ENCODE peak calls at places on chromosome 4, in four cellular contexts. One of them, this sample, is unnamed.

GRCh38 chr4:110120506-110120905 is 77.9 kb downstream of the ELOVL6 start:
- DNase-seq in transverse colon: no peak
- DNase-seq in K562: no peak
- DNase-seq in HCT116: no peak
- DNase-seq in this sample: no peak

GRCh38 chr4:118749347-118749988 is 64.3 kb downstream of the METTL14 start:
- DNase-seq in transverse colon: no peak
- DNase-seq in K562: no peak
- DNase-seq in HCT116: no peak
- DNase-seq in this sample: no peak

GRCh38 chr4:87151730-87152129 is 68.7 kb downstream of the KLHL8 start:
- DNase-seq in transverse colon: no peak
- DNase-seq in K562: no peak
- DNase-seq in HCT116: no peak
- DNase-seq in this sample: no peak

GRCh38 chr4:150033937-150034336 is 44.3 kb upstream of the DCLK2 start:
- DNase-seq in transverse colon: peak; percentile 53
- DNase-seq in K562: no peak
- DNase-seq in HCT116: no peak
- DNase-seq in this sample: no peak

GRCh38 chr4:57037982-57038604 is 59.4 kb downstream of the POLR2B start:
- DNase-seq in transverse colon: peak; percentile 67
- DNase-seq in K562: peak; percentile 71
- DNase-seq in HCT116: peak; percentile 23
- DNase-seq in this sample: peak; percentile 79

GRCh38 chr4:152460488-152460887 is 75.4 kb downstream of the FBXW7 start:
- DNase-seq in transverse colon: no peak
- DNase-seq in K562: no peak
- DNase-seq in HCT116: no peak
- DNase-seq in this sample: no peak

GRCh38 chr4:146514651-146515379 is 6.9 kb downstream of the SLC10A7 start:
- DNase-seq in transverse colon: no peak
- DNase-seq in K562: no peak
- DNase-seq in HCT116: no peak
- DNase-seq in this sample: no peak

GRCh38 chr4:122663814-122664610 is 43.1 kb upstream of the IL21 start:
- DNase-seq in transverse colon: no peak
- DNase-seq in K562: no peak
- DNase-seq in HCT116: no peak
- DNase-seq in this sample: no peak

GRCh38 chr4:185865901-185866328 is 53.9 kb upstream of the SORBS2 start:
- DNase-seq in transverse colon: peak; percentile 22
- DNase-seq in K562: no peak
- DNase-seq in HCT116: no peak
- DNase-seq in this sample: no peak

GRCh38 chr4:65028592-65028991 is 619.3 kb upstream of the TECRL start:
- DNase-seq in transverse colon: no peak
- DNase-seq in K562: no peak
- DNase-seq in HCT116: no peak
- DNase-seq in this sample: no peak

GRCh38 chr4:184991860-184992259 is 26.4 kb upstream of the HELT start:
- DNase-seq in transverse colon: no peak
- DNase-seq in K562: no peak
- DNase-seq in HCT116: no peak
- DNase-seq in this sample: no peak

GRCh38 chr4:41363384-41363981 is 106.8 kb downstream of the UCHL1 start:
- DNase-seq in transverse colon: no peak
- DNase-seq in K562: no peak
- DNase-seq in HCT116: no peak
- DNase-seq in this sample: peak; percentile 51

GRCh38 chr4:82561745-82562552 is at the start of gene TMEM150C:
- DNase-seq in transverse colon: peak; percentile 22
- DNase-seq in K562: no peak
- DNase-seq in HCT116: no peak
- DNase-seq in this sample: no peak

GRCh38 chr4:74311696-74312313 is 3.5 kb downstream of the EPGN start:
- DNase-seq in transverse colon: no peak
- DNase-seq in K562: no peak
- DNase-seq in HCT116: peak; percentile 62
- DNase-seq in this sample: no peak

GRCh38 chr4:64230709-64231310 is 178.4 kb downstream of the TECRL start:
- DNase-seq in transverse colon: no peak
- DNase-seq in K562: no peak
- DNase-seq in HCT116: peak; percentile 8
- DNase-seq in this sample: no peak

GRCh38 chr4:111689731-111690130 is 455.5 kb upstream of the FAM241A start:
- DNase-seq in transverse colon: no peak
- DNase-seq in K562: no peak
- DNase-seq in HCT116: no peak
- DNase-seq in this sample: no peak

GRCh38 chr4:121370729-121371325 is 10.0 kb downstream of the QRFPR start:
- DNase-seq in transverse colon: peak; percentile 11
- DNase-seq in K562: peak; percentile 19
- DNase-seq in HCT116: peak; percentile 40
- DNase-seq in this sample: no peak

GRCh38 chr4:169005453-169006099 is 4.5 kb downstream of the CBR4 start:
- DNase-seq in transverse colon: no peak
- DNase-seq in K562: no peak
- DNase-seq in HCT116: no peak
- DNase-seq in this sample: no peak

DNA sequence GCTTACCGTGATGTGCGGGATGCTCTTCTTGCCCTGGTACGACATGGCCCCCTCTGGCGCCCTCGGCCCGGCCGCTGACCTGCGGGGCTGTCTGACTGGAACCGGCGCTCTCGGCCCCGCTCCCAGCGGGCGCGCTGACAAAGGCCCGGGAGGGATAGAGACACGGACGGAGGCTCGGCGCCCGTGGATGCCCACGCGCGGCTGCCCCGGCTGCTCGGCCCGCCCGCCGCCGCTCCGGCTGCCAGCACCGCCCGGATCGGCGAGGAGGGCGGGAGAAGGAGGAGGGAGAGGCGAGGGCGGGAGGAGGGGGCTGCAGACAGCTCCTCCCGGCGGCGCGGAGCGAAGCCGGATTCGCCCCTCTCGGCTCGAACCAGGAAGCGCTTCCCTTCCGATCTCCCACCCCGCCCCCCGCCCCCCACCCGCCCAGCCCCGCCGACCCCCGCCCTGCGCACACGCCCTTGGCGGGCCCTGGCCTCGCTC is 4.6 kb downstream of the CRMP1 start:
- DNase-seq in transverse colon: no peak
- DNase-seq in K562: no peak
- DNase-seq in HCT116: no peak
- DNase-seq in this sample: no peak
- H3K4me3 ChIP-seq in transverse colon: peak overlapping the region; percentile 15
- H3K4me3 ChIP-seq in K562: no peak overlapping the region
- H3K4me3 ChIP-seq in HCT116: no peak overlapping the region
- H3K4me3 ChIP-seq in this sample: peak overlapping the region; percentile 21

GRCh38 chr4:69522554-69522953 is 26.8 kb upstream of the UGT2B4 start:
- DNase-seq in transverse colon: no peak
- DNase-seq in K562: no peak
- DNase-seq in HCT116: no peak
- DNase-seq in this sample: no peak

GRCh38 chr4:69523385-69524132 is 27.9 kb upstream of the UGT2B4 start:
- DNase-seq in transverse colon: no peak
- DNase-seq in K562: no peak
- DNase-seq in HCT116: no peak
- DNase-seq in this sample: no peak

DNA sequence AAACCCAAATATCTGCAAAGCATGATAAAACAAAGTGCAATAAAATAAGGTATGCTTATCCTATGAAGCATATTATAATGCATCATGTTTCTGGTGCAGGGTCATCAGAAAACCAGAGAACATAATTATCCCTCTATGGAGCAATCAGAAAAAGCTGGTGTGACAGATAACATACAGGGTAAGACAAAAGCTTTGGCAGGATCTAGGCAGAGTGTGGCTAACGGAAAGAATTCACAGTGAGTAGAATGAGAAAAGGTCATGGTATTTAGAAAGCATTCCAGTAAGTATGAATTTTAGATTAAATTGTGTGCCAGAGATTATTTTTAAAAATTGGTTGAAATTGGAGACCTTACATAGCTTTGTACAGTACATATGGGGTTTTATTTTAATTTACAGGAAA is 29.0 kb upstream of the UGT2B4 start:
- DNase-seq in transverse colon: no peak
- DNase-seq in K562: no peak
- DNase-seq in HCT116: no peak
- DNase-seq in this sample: no peak
- TF ChIP-seq POLR2AphosphoS5 in transverse colon: no peak
- TF ChIP-seq POLR2AphosphoS5 in K562: no peak
- TF ChIP-seq POLR2AphosphoS5 in HCT116: no peak
- TF ChIP-seq POLR2AphosphoS5 in this sample: no peak

GRCh38 chr4:163331629-163332360 is 601 bp downstream of the NPY1R start:
- DNase-seq in transverse colon: peak; percentile 13
- DNase-seq in K562: no peak
- DNase-seq in HCT116: no peak
- DNase-seq in this sample: peak; percentile 65
- H3K4me3 ChIP-seq in transverse colon: peak overlapping the region; percentile 22
- H3K4me3 ChIP-seq in K562: no peak overlapping the region
- H3K4me3 ChIP-seq in HCT116: no peak overlapping the region
- H3K4me3 ChIP-seq in this sample: peak overlapping the region; percentile 45

GRCh38 chr4:38086515-38087226 is 126.5 kb downstream of the PTTG2 start:
- DNase-seq in transverse colon: no peak
- DNase-seq in K562: no peak
- DNase-seq in HCT116: no peak
- DNase-seq in this sample: no peak
- TF ChIP-seq POLR2AphosphoS5 in transverse colon: no peak
- TF ChIP-seq POLR2AphosphoS5 in K562: no peak
- TF ChIP-seq POLR2AphosphoS5 in HCT116: no peak
- TF ChIP-seq POLR2AphosphoS5 in this sample: no peak

GRCh38 chr4:68373513-68373912 is 23.6 kb upstream of the YTHDC1 start:
- DNase-seq in transverse colon: peak; percentile 59
- DNase-seq in K562: no peak
- DNase-seq in HCT116: no peak
- DNase-seq in this sample: peak; percentile 89
- H3K4me3 ChIP-seq in transverse colon: no peak overlapping the region
- H3K4me3 ChIP-seq in K562: no peak overlapping the region
- H3K4me3 ChIP-seq in HCT116: no peak overlapping the region
- H3K4me3 ChIP-seq in this sample: no peak overlapping the region

GRCh38 chr4:39637572-39638357 is 900 bp downstream of the SMIM14 start:
- DNase-seq in transverse colon: peak; percentile 65
- DNase-seq in K562: peak; percentile 41
- DNase-seq in HCT116: peak; percentile 21
- DNase-seq in this sample: peak; percentile 83
- TF ChIP-seq POLR2AphosphoS5 in transverse colon: peak; percentile 54
- TF ChIP-seq POLR2AphosphoS5 in K562: no peak
- TF ChIP-seq POLR2AphosphoS5 in HCT116: no peak
- TF ChIP-seq POLR2AphosphoS5 in this sample: peak; percentile 78

This sample was measured in spleen.